ENCODE peak calls at places on chromosomes 5 and 9, in five cellular contexts. M is stomach, B is H1, V is breast epithelium, E is HCT116. Q is an unnamed sample.

GRCh38 chr9:25177858-25178257 is 500.4 kb downstream of the TUSC1 start:
- DNase-seq in V (no peak), M (no peak), E (no peak), B (no peak), Q (no peak)

GRCh38 chr5:130104895-130105684 is 200.8 kb downstream of the CHSY3 start:
- DNase-seq in M (no peak), E (no peak), B (no peak), V (no peak), Q (no peak)

GRCh38 chr9:108394726-108395125 is 461.1 kb downstream of the ACTL7B start:
- DNase-seq in B (no peak), V (no peak), E (no peak), M (no peak), Q (no peak)

GRCh38 chr9:114386361-114386885 is 1.4 kb downstream of the AKNA start:
- DNase-seq in E (no peak), B (no peak), V (no peak), M (no peak), Q (no peak)

GRCh38 chr9:98536542-98537173 is 172.1 kb downstream of the GABBR2 start:
- DNase-seq in M (no peak), B (peak), V (no peak), E (no peak), Q (peak)

GRCh38 chr5:1036504-1037122 is 28.0 kb downstream of the NKD2 start:
- DNase-seq in V (no peak), E (no peak), M (no peak), B (no peak), Q (no peak)

GRCh38 chr9:16223074-16223871 is 647.2 kb downstream of the BNC2 start:
- DNase-seq in E (no peak), M (no peak), B (no peak), V (no peak), Q (no peak)

GRCh38 chr9:136695435-136695895 is 8.2 kb upstream of the AGPAT2 start:
- DNase-seq in B (no peak), E (peak), V (peak), M (peak), Q (no peak)

GRCh38 chr5:168291961-168292782 is 727 bp downstream of the WWC1 start:
- DNase-seq in M (no peak), E (no peak), B (peak), V (no peak), Q (no peak)

GRCh38 chr5:56183507-56183906 is 49.6 kb downstream of the ANKRD55 start:
- DNase-seq in B (no peak), V (no peak), E (peak), M (no peak), Q (no peak)

GRCh38 chr5:150160448-150161069 is 4.9 kb upstream of the PDGFRB start:
- DNase-seq in E (no peak), M (no peak), V (no peak), B (no peak), Q (no peak)

GRCh38 chr9:137685035-137685885 is 66.5 kb downstream of the EHMT1 start:
- DNase-seq in E (no peak), B (no peak), M (no peak), V (no peak), Q (no peak)

GRCh38 chr5:35830587-35830986 is 26.1 kb upstream of the IL7R start:
- DNase-seq in V (no peak), B (no peak), M (no peak), E (no peak), Q (no peak)

GRCh38 chr9:4663956-4664355 is 1.9 kb downstream of the PLPP6 start:
- DNase-seq in M (no peak), V (no peak), E (no peak), B (no peak), Q (no peak)

GRCh38 chr9:4665357-4665756 is 923 bp downstream of the SPATA6L start:
- DNase-seq in B (no peak), M (no peak), E (no peak), V (no peak), Q (no peak)

GRCh38 chr9:4661165-4662095 is 664 bp upstream of the PLPP6 start:
- DNase-seq in B (no peak), V (no peak), M (no peak), E (no peak), Q (no peak)

GRCh38 chr9:4662989-4663792 is 1.1 kb downstream of the PLPP6 start:
- DNase-seq in M (no peak), B (no peak), V (no peak), E (no peak), Q (no peak)

GRCh38 chr9:4662108-4662988 is at the start of gene PLPP6:
- DNase-seq in B (peak), M (peak), E (peak), V (peak), Q (peak)
- TF ChIP-seq POLR2A in B (peak), M (no peak), E (no peak), V (peak), Q (peak)

GRCh38 chr9:104386020-104386419 is 118.0 kb upstream of the OR13F1 start:
- DNase-seq in B (no peak), E (no peak), M (no peak), V (no peak), Q (no peak)
- TF ChIP-seq POLR2AphosphoS5 in B (no peak), E (no peak), M (no peak), V (no peak), Q (no peak)

DNA sequence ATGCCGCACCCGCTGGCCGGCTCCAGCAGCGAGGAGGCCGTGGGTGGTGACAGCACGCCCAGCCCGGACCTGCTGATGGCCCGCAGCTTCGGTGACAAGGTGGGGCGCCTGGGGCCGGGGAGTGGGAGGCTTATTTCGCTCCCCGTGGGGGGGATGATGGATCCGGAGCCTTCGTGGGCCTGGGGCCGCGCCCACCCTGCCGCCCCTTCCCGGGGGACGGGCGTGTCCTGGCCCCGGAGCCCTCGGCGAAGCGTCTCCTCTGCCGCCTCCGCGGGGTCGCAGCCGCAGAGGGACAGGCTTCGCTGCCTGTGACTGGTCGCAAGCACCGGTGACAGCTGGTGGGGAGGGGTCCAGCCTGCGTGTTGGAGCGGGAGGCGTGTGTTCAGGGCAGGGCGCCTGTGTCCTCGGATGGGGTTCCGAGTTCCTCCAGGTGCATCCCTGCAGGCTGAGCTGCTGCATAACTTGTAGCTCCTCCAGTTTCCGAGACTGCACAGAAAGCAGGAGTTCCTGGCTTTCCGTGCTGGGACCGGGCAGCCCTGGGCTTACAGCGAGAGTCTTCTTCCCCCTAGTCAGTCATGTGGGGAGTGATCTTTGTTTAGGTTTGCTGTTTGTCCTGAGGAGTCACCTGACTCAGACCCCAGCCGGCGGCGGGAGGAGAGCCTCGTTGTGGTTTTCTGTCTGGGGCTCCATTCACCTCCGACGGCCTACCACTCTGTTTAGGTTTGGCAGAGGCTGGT is 667 bp downstream of the SNX30 start:
- DNase-seq in V (peak), B (peak), E (no peak), M (peak), Q (peak)
- TF ChIP-seq POLR2A in V (no peak), B (no peak), E (no peak), M (no peak), Q (no peak)

DNA sequence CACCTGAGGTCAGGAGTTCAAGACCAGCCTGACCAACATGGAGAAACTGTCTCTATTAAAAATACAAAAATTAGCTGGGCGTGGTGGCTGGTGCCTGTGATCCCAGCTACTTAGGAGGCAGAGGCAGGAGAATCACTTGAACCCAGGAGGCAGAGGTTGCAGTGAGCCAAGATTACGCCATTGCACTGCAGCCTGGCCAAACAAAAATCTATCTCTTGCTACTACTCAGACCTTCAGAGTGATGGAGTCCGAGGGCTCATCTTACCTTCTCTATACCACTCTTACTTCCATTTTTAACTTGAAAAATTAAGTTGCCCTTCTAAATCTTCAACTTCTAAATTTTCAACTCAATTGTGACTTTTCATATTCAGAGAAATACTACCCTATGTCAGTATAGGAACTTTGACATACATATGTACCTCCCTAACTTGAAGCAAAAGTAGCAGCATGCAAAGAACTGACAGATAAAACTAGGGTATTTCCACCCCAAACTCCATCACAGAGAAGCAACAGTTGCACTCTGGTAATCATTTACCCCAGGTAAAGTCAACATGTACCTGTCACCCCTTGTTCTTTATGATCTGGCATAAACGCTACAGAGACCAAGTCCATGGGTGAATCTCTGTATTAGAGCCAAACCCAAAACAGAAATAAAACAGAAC is 11.4 kb downstream of the ZFAND5 start:
- DNase-seq in M (no peak), B (no peak), E (no peak), V (no peak), Q (no peak)
- TF ChIP-seq POLR2AphosphoS5 in M (peak), B (peak), E (peak), V (no peak), Q (peak)

DNA sequence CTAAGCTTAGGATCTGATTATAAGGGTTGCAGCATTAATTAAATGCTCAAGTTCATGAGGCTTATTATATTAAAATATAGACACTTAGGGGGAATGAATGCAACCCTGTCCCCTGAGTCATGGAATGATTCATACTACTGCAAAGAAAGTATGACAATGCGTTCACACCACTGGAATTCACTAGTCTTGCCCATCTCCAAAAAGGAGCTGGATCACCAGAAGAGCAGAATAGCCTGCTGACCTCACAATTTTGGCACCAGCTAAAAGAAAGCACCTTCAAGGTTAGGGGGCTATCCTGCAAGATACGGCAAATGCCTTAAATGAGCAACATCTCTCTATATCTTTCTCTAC is 32.0 kb upstream of the TMED7 start:
- DNase-seq in M (no peak), E (peak), V (no peak), B (no peak), Q (no peak)
- TF ChIP-seq POLR2A in M (no peak), E (no peak), V (no peak), B (no peak), Q (no peak)

DNA sequence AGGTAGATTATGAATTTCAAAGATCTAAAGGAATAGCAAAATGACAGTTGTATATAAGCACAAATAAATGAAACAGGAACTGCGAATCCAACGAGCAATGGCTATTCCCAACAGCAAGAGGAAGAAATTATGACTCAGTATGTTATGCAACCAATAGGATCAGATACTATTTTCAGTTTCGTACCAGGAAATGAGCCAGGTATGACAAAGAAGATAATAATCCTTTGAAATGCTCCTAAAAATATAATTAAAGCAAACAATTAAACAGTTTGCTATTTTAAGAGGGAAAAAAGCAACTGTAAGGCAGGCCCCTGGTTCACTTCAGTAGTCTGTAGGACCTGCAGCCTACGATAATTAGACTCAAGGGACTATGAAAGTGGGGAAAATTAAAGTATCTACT is 58.9 kb downstream of the AUH start:
- DNase-seq in E (peak), V (no peak), B (no peak), M (no peak), Q (no peak)
- TF ChIP-seq POLR2AphosphoS5 in E (peak), V (no peak), B (no peak), M (peak), Q (no peak)